ENCODE peak calls at places on chromosome 7, in six cellular contexts. K is sciatic nerve, X is SK-N-SH, P is T-helper 9 cell, F is stromal cell of bone marrow, B is esophagus squamous epithelium. Y is an unnamed sample.

GRCh38 chr7:7996568-7996967 is 28.0 kb downstream of the GLCCI1 start:
- DNase-seq in K (no peak), X (no peak), P (no peak), F (peak), B (no peak), Y (no peak)

GRCh38 chr7:48084727-48085432 is 4.2 kb upstream of the UPP1 start:
- DNase-seq in K (peak), X (peak), P (peak), F (peak), B (peak), Y (peak)

GRCh38 chr7:124171068-124171467 is 138.2 kb upstream of the TMEM229A start:
- DNase-seq in K (no peak), X (peak), P (no peak), F (no peak), B (no peak), Y (peak)

GRCh38 chr7:91569702-91570457 is 305.6 kb downstream of the FZD1 start:
- DNase-seq in K (no peak), X (no peak), P (no peak), F (peak), B (no peak), Y (no peak)

GRCh38 chr7:45092100-45092930 is 3.5 kb upstream of the NACAD start:
- DNase-seq in K (no peak), X (peak), P (no peak), F (no peak), B (no peak), Y (peak)

GRCh38 chr7:103597606-103598005 is 151.6 kb upstream of the SLC26A5 start:
- DNase-seq in K (no peak), X (no peak), P (no peak), F (no peak), B (no peak), Y (no peak)

GRCh38 chr7:158664406-158664805 is 40.2 kb downstream of the NCAPG2 start:
- DNase-seq in K (no peak), X (no peak), P (no peak), F (no peak), B (no peak), Y (no peak)

GRCh38 chr7:151134743-151135524 is 32.6 kb downstream of the GBX1 start:
- DNase-seq in K (peak), X (no peak), P (no peak), F (no peak), B (no peak), Y (no peak)

Y was measured in ELR.